ENCODE peak calls at places on chromosome 7, in eight cellular contexts. One of them, this sample, is unnamed. For H3K4me1, the result is how much of the 10 kb centered on the place peaks cover.

GRCh38 chr7:23597908-23598224 is 684 bp downstream of the CCDC126 start:
- DNase-seq in neural progenitor cell: no peak
- DNase-seq in foreskin keratinocyte: peak
- DNase-seq in tibial artery: no peak
- DNase-seq in fibroblast of lung: no peak
- DNase-seq in mucosa of descending colon: peak
- DNase-seq in keratinocyte: no peak
- DNase-seq in breast epithelium: no peak
- DNase-seq in this sample: no peak

GRCh38 chr7:158255558-158255957 is 332.1 kb downstream of the PTPRN2 start:
- DNase-seq in neural progenitor cell: no peak
- DNase-seq in foreskin keratinocyte: no peak
- DNase-seq in tibial artery: peak
- DNase-seq in fibroblast of lung: no peak
- DNase-seq in mucosa of descending colon: no peak
- DNase-seq in keratinocyte: no peak
- DNase-seq in breast epithelium: no peak
- DNase-seq in this sample: no peak

GRCh38 chr7:14911077-14911476 is 8.5 kb upstream of the DGKB start:
- DNase-seq in neural progenitor cell: no peak
- DNase-seq in foreskin keratinocyte: no peak
- DNase-seq in tibial artery: no peak
- DNase-seq in fibroblast of lung: no peak
- DNase-seq in mucosa of descending colon: no peak
- DNase-seq in keratinocyte: no peak
- DNase-seq in breast epithelium: no peak
- DNase-seq in this sample: no peak

GRCh38 chr7:131040467-131040932 is 287.2 kb upstream of the MKLN1 start:
- DNase-seq in neural progenitor cell: peak
- DNase-seq in foreskin keratinocyte: peak
- DNase-seq in tibial artery: no peak
- DNase-seq in fibroblast of lung: peak
- DNase-seq in mucosa of descending colon: peak
- DNase-seq in keratinocyte: no peak
- DNase-seq in breast epithelium: no peak
- DNase-seq in this sample: no peak

GRCh38 chr7:15309891-15310290 is 251.9 kb downstream of the AGMO start:
- DNase-seq in neural progenitor cell: no peak
- DNase-seq in foreskin keratinocyte: peak
- DNase-seq in tibial artery: no peak
- DNase-seq in fibroblast of lung: peak
- DNase-seq in mucosa of descending colon: no peak
- DNase-seq in keratinocyte: no peak
- DNase-seq in breast epithelium: no peak
- DNase-seq in this sample: no peak

GRCh38 chr7:45882465-45882810 is 5.8 kb upstream of the IGFBP1 start:
- DNase-seq in neural progenitor cell: no peak
- DNase-seq in foreskin keratinocyte: no peak
- DNase-seq in tibial artery: no peak
- DNase-seq in fibroblast of lung: no peak
- DNase-seq in mucosa of descending colon: no peak
- DNase-seq in keratinocyte: no peak
- DNase-seq in breast epithelium: no peak
- DNase-seq in this sample: no peak

GRCh38 chr7:20316706-20317105 is 14.0 kb upstream of the ITGB8 start:
- DNase-seq in neural progenitor cell: no peak
- DNase-seq in foreskin keratinocyte: no peak
- DNase-seq in tibial artery: no peak
- DNase-seq in fibroblast of lung: no peak
- DNase-seq in mucosa of descending colon: no peak
- DNase-seq in keratinocyte: no peak
- DNase-seq in breast epithelium: no peak
- DNase-seq in this sample: no peak

GRCh38 chr7:142379445-142379844 is 121.6 kb upstream of the PRSS58 start:
- DNase-seq in neural progenitor cell: no peak
- DNase-seq in foreskin keratinocyte: no peak
- DNase-seq in tibial artery: no peak
- DNase-seq in fibroblast of lung: no peak
- DNase-seq in mucosa of descending colon: no peak
- DNase-seq in keratinocyte: no peak
- DNase-seq in breast epithelium: no peak
- DNase-seq in this sample: no peak

GRCh38 chr7:116687801-116688201 is 15.8 kb downstream of the MET start:
- DNase-seq in neural progenitor cell: peak
- DNase-seq in foreskin keratinocyte: peak
- DNase-seq in tibial artery: no peak
- DNase-seq in fibroblast of lung: peak
- DNase-seq in mucosa of descending colon: no peak
- DNase-seq in keratinocyte: no peak
- DNase-seq in breast epithelium: no peak
- DNase-seq in this sample: no peak

GRCh38 chr7:116689787-116690186 is 17.8 kb downstream of the MET start:
- DNase-seq in neural progenitor cell: no peak
- DNase-seq in foreskin keratinocyte: peak
- DNase-seq in tibial artery: no peak
- DNase-seq in fibroblast of lung: peak
- DNase-seq in mucosa of descending colon: no peak
- DNase-seq in keratinocyte: no peak
- DNase-seq in breast epithelium: no peak
- DNase-seq in this sample: no peak

GRCh38 chr7:116686812-116687419 is 14.9 kb downstream of the MET start:
- DNase-seq in neural progenitor cell: no peak
- DNase-seq in foreskin keratinocyte: no peak
- DNase-seq in tibial artery: no peak
- DNase-seq in fibroblast of lung: no peak
- DNase-seq in mucosa of descending colon: peak
- DNase-seq in keratinocyte: no peak
- DNase-seq in breast epithelium: no peak
- DNase-seq in this sample: no peak

GRCh38 chr7:116692599-116693308 is 20.8 kb downstream of the MET start:
- DNase-seq in neural progenitor cell: no peak
- DNase-seq in foreskin keratinocyte: peak
- DNase-seq in tibial artery: no peak
- DNase-seq in fibroblast of lung: peak
- DNase-seq in mucosa of descending colon: no peak
- DNase-seq in keratinocyte: no peak
- DNase-seq in breast epithelium: no peak
- DNase-seq in this sample: no peak

GRCh38 chr7:116691664-116692063 is 19.7 kb downstream of the MET start:
- DNase-seq in neural progenitor cell: no peak
- DNase-seq in foreskin keratinocyte: no peak
- DNase-seq in tibial artery: no peak
- DNase-seq in fibroblast of lung: peak
- DNase-seq in mucosa of descending colon: no peak
- DNase-seq in keratinocyte: no peak
- DNase-seq in breast epithelium: no peak
- DNase-seq in this sample: no peak
- TF ChIP-seq CTCF in neural progenitor cell: no peak
- TF ChIP-seq CTCF in foreskin keratinocyte: no peak
- TF ChIP-seq CTCF in tibial artery: no peak
- TF ChIP-seq CTCF in fibroblast of lung: no peak
- TF ChIP-seq CTCF in mucosa of descending colon: no peak
- TF ChIP-seq CTCF in keratinocyte: no peak
- TF ChIP-seq CTCF in breast epithelium: no peak
- TF ChIP-seq CTCF in this sample: no peak

GRCh38 chr7:151738925-151739324 is 138.0 kb downstream of the PRKAG2 start:
- DNase-seq in neural progenitor cell: no peak
- DNase-seq in foreskin keratinocyte: no peak
- DNase-seq in tibial artery: no peak
- DNase-seq in fibroblast of lung: no peak
- DNase-seq in mucosa of descending colon: no peak
- DNase-seq in keratinocyte: no peak
- DNase-seq in breast epithelium: no peak
- DNase-seq in this sample: peak

GRCh38 chr7:151742713-151743480 is 134.0 kb downstream of the PRKAG2 start:
- DNase-seq in neural progenitor cell: peak
- DNase-seq in foreskin keratinocyte: no peak
- DNase-seq in tibial artery: no peak
- DNase-seq in fibroblast of lung: peak
- DNase-seq in mucosa of descending colon: no peak
- DNase-seq in keratinocyte: no peak
- DNase-seq in breast epithelium: no peak
- DNase-seq in this sample: peak

GRCh38 chr7:151743481-151743983 is 133.4 kb downstream of the PRKAG2 start:
- DNase-seq in neural progenitor cell: no peak
- DNase-seq in foreskin keratinocyte: no peak
- DNase-seq in tibial artery: peak
- DNase-seq in fibroblast of lung: no peak
- DNase-seq in mucosa of descending colon: no peak
- DNase-seq in keratinocyte: no peak
- DNase-seq in breast epithelium: no peak
- DNase-seq in this sample: peak

GRCh38 chr7:151741585-151741984 is 135.3 kb downstream of the PRKAG2 start:
- DNase-seq in neural progenitor cell: no peak
- DNase-seq in foreskin keratinocyte: no peak
- DNase-seq in tibial artery: no peak
- DNase-seq in fibroblast of lung: no peak
- DNase-seq in mucosa of descending colon: no peak
- DNase-seq in keratinocyte: no peak
- DNase-seq in breast epithelium: no peak
- DNase-seq in this sample: no peak

DNA sequence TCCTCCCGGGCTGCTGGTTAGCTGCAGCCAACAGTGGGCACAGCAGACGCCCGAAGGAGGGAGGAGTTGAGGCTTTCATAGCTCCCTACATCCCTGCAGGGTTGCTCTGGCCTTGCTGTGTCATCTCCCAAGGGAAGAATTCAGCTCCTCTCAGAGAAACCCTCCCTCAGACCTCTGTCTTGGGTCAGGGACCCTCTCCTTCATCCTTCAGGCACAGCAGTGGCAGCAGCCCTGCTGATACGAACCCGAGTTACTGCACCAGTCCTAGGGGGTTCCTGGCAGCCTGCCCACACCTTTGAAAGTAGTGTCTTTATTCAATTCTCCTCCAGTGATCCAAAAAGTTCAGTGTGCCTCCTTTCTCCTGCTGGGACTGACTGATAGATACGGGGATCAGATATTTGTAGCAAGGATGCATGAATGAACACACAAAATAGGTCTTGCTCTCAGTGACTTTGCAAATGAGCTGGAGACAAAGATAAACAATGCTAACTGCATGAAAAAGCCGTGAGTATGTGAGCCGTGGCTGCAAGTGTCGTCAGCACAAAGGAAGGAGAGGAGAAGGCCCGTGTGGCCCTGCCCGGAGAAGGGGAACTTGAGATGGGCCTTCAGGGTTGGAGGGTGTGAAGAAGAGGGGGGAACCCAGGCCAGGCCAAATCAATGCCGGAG is 136.6 kb downstream of the PRKAG2 start:
- DNase-seq in neural progenitor cell: peak
- DNase-seq in foreskin keratinocyte: no peak
- DNase-seq in tibial artery: no peak
- DNase-seq in fibroblast of lung: peak
- DNase-seq in mucosa of descending colon: no peak
- DNase-seq in keratinocyte: no peak
- DNase-seq in breast epithelium: no peak
- DNase-seq in this sample: peak
- H3K4me1 ChIP-seq in neural progenitor cell: under half
- H3K4me1 ChIP-seq in foreskin keratinocyte: under half
- H3K4me1 ChIP-seq in tibial artery: under half
- H3K4me1 ChIP-seq in fibroblast of lung: under half
- H3K4me1 ChIP-seq in mucosa of descending colon: under half
- H3K4me1 ChIP-seq in keratinocyte: under half
- H3K4me1 ChIP-seq in breast epithelium: under half
- H3K4me1 ChIP-seq in this sample: under half

DNA sequence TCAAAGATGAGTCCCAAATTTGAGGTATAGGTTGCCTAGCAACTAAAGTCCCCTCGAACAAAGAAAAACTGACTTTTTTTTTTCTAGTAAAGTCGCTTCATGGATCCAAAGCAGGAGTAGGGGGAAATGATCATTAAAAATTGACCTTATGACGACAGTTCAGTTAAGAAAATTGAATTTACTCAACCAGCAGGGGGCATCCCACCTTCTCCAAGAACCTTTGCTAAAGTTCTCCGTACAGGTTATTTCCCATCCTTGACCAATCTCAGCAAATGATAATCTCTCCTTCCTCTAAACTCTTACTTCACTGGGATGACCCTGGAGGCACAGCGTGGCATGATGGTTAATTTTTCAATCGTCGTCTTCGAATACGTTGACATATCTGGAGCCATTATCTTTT is 228.3 kb downstream of the CALN1 start:
- DNase-seq in neural progenitor cell: peak
- DNase-seq in foreskin keratinocyte: no peak
- DNase-seq in tibial artery: no peak
- DNase-seq in fibroblast of lung: no peak
- DNase-seq in mucosa of descending colon: no peak
- DNase-seq in keratinocyte: no peak
- DNase-seq in breast epithelium: no peak
- DNase-seq in this sample: no peak
- TF ChIP-seq CTCF in neural progenitor cell: peak
- TF ChIP-seq CTCF in foreskin keratinocyte: peak
- TF ChIP-seq CTCF in tibial artery: no peak
- TF ChIP-seq CTCF in fibroblast of lung: no peak
- TF ChIP-seq CTCF in mucosa of descending colon: no peak
- TF ChIP-seq CTCF in keratinocyte: no peak
- TF ChIP-seq CTCF in breast epithelium: no peak
- TF ChIP-seq CTCF in this sample: no peak

GRCh38 chr7:27245798-27246691 is 3.4 kb downstream of the EVX1 start:
- DNase-seq in neural progenitor cell: peak
- DNase-seq in foreskin keratinocyte: no peak
- DNase-seq in tibial artery: no peak
- DNase-seq in fibroblast of lung: no peak
- DNase-seq in mucosa of descending colon: peak
- DNase-seq in keratinocyte: no peak
- DNase-seq in breast epithelium: no peak
- DNase-seq in this sample: no peak

GRCh38 chr7:27247000-27247399 is 4.4 kb downstream of the EVX1 start:
- DNase-seq in neural progenitor cell: peak
- DNase-seq in foreskin keratinocyte: no peak
- DNase-seq in tibial artery: no peak
- DNase-seq in fibroblast of lung: no peak
- DNase-seq in mucosa of descending colon: no peak
- DNase-seq in keratinocyte: no peak
- DNase-seq in breast epithelium: no peak
- DNase-seq in this sample: no peak

GRCh38 chr7:27248911-27249723 is 6.5 kb downstream of the EVX1 start:
- DNase-seq in neural progenitor cell: peak
- DNase-seq in foreskin keratinocyte: no peak
- DNase-seq in tibial artery: no peak
- DNase-seq in fibroblast of lung: peak
- DNase-seq in mucosa of descending colon: no peak
- DNase-seq in keratinocyte: no peak
- DNase-seq in breast epithelium: no peak
- DNase-seq in this sample: no peak

GRCh38 chr7:27248427-27248806 is 5.8 kb downstream of the EVX1 start:
- DNase-seq in neural progenitor cell: no peak
- DNase-seq in foreskin keratinocyte: no peak
- DNase-seq in tibial artery: no peak
- DNase-seq in fibroblast of lung: no peak
- DNase-seq in mucosa of descending colon: no peak
- DNase-seq in keratinocyte: no peak
- DNase-seq in breast epithelium: no peak
- DNase-seq in this sample: no peak

DNA sequence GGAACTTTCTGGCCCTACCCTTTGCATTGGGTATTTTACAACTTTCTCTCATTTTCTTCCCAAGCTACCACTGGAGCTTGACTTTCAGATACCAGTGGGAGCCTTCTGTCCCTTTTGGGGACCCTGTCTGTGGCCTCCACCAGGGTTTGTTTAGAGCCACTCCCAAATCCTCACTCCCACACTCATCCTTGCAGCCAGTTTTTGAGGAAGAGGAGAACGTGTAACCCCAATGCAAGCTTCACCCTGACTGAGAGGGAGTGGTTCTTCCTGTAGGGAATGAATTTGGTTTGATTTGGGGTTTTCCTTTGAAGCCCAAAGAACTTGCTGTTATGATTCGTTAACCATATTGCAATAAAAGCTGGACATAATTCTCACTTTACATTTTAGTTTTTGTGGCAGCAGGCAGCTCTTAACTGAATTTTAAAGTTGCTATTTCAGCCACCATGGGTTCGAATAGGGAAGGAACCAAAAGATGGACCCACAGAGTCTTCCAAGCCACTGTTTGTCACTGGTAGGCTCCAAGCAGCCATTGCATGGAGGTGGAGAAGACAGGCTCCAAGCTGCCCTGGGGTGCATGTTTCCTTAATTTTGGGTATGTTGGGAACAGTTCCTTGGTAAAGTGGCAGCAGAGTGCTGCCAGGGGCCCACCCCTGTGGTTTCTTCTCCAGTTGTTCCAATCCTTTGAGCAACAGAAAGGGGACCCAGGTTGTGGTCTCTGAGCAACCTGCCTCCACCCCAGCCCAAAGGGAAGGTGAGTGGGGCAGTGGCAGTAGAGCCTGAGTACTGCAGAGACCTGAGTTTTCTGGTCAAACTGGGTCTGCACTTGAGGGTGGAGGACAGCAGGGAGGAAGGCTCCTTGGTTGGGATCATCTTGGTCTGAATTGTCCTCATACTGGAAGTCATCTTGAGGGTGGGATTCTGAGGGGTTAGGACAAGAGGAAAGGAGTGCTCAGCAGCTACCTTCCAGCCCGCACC is 5.1 kb downstream of the EVX1 start:
- DNase-seq in neural progenitor cell: no peak
- DNase-seq in foreskin keratinocyte: no peak
- DNase-seq in tibial artery: no peak
- DNase-seq in fibroblast of lung: no peak
- DNase-seq in mucosa of descending colon: no peak
- DNase-seq in keratinocyte: no peak
- DNase-seq in breast epithelium: no peak
- DNase-seq in this sample: no peak
- H3K4me1 ChIP-seq in neural progenitor cell: under half
- H3K4me1 ChIP-seq in foreskin keratinocyte: under half
- H3K4me1 ChIP-seq in tibial artery: under half
- H3K4me1 ChIP-seq in fibroblast of lung: under half
- H3K4me1 ChIP-seq in mucosa of descending colon: under half
- H3K4me1 ChIP-seq in keratinocyte: under half
- H3K4me1 ChIP-seq in breast epithelium: under half
- H3K4me1 ChIP-seq in this sample: under half